ENCODE peak calls at places on chromosomes 4 and X, in four cellular contexts. N is DMS153, B is lower lobe of right lung, P is sciatic nerve. K is an unnamed sample.

GRCh38 chrX:3609800-3610199 is 103.6 kb downstream of the PRKX start:
- DNase-seq in N (no peak), B (no peak), P (no peak), K (peak)

GRCh38 chr4:120052840-120053239 is 13.8 kb downstream of the MAD2L1 start:
- DNase-seq in N (no peak), B (peak), P (peak), K (peak)

GRCh38 chr4:100913685-100914084 is 395.9 kb upstream of the EMCN start:
- DNase-seq in N (peak), B (no peak), P (no peak), K (no peak)

GRCh38 chr4:114263233-114263632 is 283.8 kb upstream of the ARSJ start:
- DNase-seq in N (no peak), B (no peak), P (no peak), K (peak)

GRCh38 chrX:42119076-42119475 is 195.7 kb upstream of the CASK start:
- DNase-seq in N (peak), B (no peak), P (no peak), K (no peak)

GRCh38 chr4:113024373-113024772 is 25.1 kb upstream of the ANK2 start:
- DNase-seq in N (no peak), B (no peak), P (no peak), K (no peak)

GRCh38 chr4:59818656-59819055 is 1381.5 kb upstream of the ADGRL3 start:
- DNase-seq in N (no peak), B (no peak), P (no peak), K (no peak)

GRCh38 chr4:114041117-114041475 is 61.6 kb upstream of the ARSJ start:
- DNase-seq in N (no peak), B (no peak), P (no peak), K (no peak)

GRCh38 chr4:81565137-81565870 is 93.6 kb upstream of the RASGEF1B start:
- DNase-seq in N (no peak), B (peak), P (peak), K (no peak)

GRCh38 chr4:69744157-69744478 is 16.3 kb downstream of the SULT1B1 start:
- DNase-seq in N (no peak), B (no peak), P (no peak), K (no peak)

GRCh38 chr4:127400736-127401346 is 231.9 kb upstream of the INTU start:
- DNase-seq in N (no peak), B (no peak), P (peak), K (peak)

GRCh38 chr4:158758142-158758541 is 10.7 kb upstream of the FNIP2 start:
- DNase-seq in N (no peak), B (no peak), P (no peak), K (peak)

GRCh38 chr4:95732061-95732460 is 107.8 kb upstream of the PDHA2 start:
- DNase-seq in N (no peak), B (no peak), P (no peak), K (no peak)

GRCh38 chrX:129678176-129678880 is 23.6 kb upstream of the APLN start:
- DNase-seq in N (peak), B (peak), P (peak), K (no peak)

GRCh38 chr4:173752610-173753009 is 222.6 kb upstream of the HAND2 start:
- DNase-seq in N (peak), B (no peak), P (no peak), K (no peak)

GRCh38 chr4:48109413-48110263 is 24.4 kb downstream of the TXK start:
- DNase-seq in N (peak), B (no peak), P (no peak), K (no peak)

GRCh38 chr4:10175626-10176025 is 59.0 kb upstream of the WDR1 start:
- DNase-seq in N (no peak), B (no peak), P (no peak), K (no peak)

GRCh38 chr4:110003401-110004187 is 90.9 kb downstream of the EGF start:
- DNase-seq in N (no peak), B (no peak), P (no peak), K (no peak)

GRCh38 chr4:105765690-105766407 is 57.3 kb downstream of the GSTCD start:
- DNase-seq in N (no peak), B (no peak), P (no peak), K (peak)

GRCh38 chrX:68079961-68080360 is 353.3 kb downstream of the OPHN1 start:
- DNase-seq in N (no peak), B (no peak), P (no peak), K (no peak)

GRCh38 chrX:20461576-20461975 is 194.9 kb upstream of the RPS6KA3 start:
- DNase-seq in N (peak), B (no peak), P (no peak), K (no peak)

GRCh38 chr4:41299486-41299885 is 42.8 kb downstream of the UCHL1 start:
- DNase-seq in N (no peak), B (no peak), P (no peak), K (no peak)

GRCh38 chr4:172927096-172927495 is 241.5 kb upstream of the GALNT7 start:
- DNase-seq in N (peak), B (no peak), P (no peak), K (no peak)

GRCh38 chr4:186719925-186720694 is 3.5 kb downstream of the FAT1 start:
- DNase-seq in N (no peak), B (no peak), P (no peak), K (no peak)

GRCh38 chrX:17413228-17413627 is 38.2 kb downstream of the NHS start:
- DNase-seq in N (no peak), B (no peak), P (no peak), K (peak)

GRCh38 chr4:40669504-40669903 is 39.8 kb upstream of the RBM47 start:
- DNase-seq in N (no peak), B (no peak), P (no peak), K (no peak)

GRCh38 chr4:82372502-82372873 is 1.3 kb downstream of the HNRNPD start:
- DNase-seq in N (no peak), B (no peak), P (peak), K (no peak)

K was measured in AG09309.